ENCODE peak calls at places on chromosomes 11 and 22, in six cellular contexts. One of them, this sample, is unnamed.

GRCh38 chr11:67300756-67301312 is 2.5 kb upstream of the SSH3 start:
- DNase-seq in mucosa of gallbladder: no peak
- DNase-seq in GF-D8: no peak
- DNase-seq in LoVo: no peak
- DNase-seq in hepatic stellate cell: no peak
- DNase-seq in lower lobe of right lung: no peak
- DNase-seq in this sample: no peak

GRCh38 chr22:43343262-43343988 is at the start of gene SCUBE1:
- DNase-seq in mucosa of gallbladder: peak; percentile 61
- DNase-seq in hepatic stellate cell: peak; percentile 35
- DNase-seq in LoVo: no peak
- DNase-seq in lower lobe of right lung: peak; percentile 67
- DNase-seq in GF-D8: no peak
- DNase-seq in this sample: peak; percentile 40

GRCh38 chr22:46156031-46156430 is 5.7 kb downstream of the PPARA start:
- DNase-seq in mucosa of gallbladder: no peak
- DNase-seq in GF-D8: no peak
- DNase-seq in LoVo: no peak
- DNase-seq in hepatic stellate cell: no peak
- DNase-seq in lower lobe of right lung: no peak
- DNase-seq in this sample: no peak

GRCh38 chr11:124800226-124800929 is at the start of gene MSANTD2:
- DNase-seq in GF-D8: peak; percentile 65
- DNase-seq in hepatic stellate cell: peak; percentile 86
- DNase-seq in mucosa of gallbladder: peak; percentile 80
- DNase-seq in LoVo: peak; percentile 80
- DNase-seq in lower lobe of right lung: peak; percentile 89
- DNase-seq in this sample: peak; percentile 73

GRCh38 chr11:5553347-5553746 is 5.0 kb upstream of the OR52H1 start:
- DNase-seq in lower lobe of right lung: no peak
- DNase-seq in LoVo: no peak
- DNase-seq in GF-D8: no peak
- DNase-seq in hepatic stellate cell: no peak
- DNase-seq in mucosa of gallbladder: no peak
- DNase-seq in this sample: no peak

GRCh38 chr11:72821920-72822799 is 7.9 kb downstream of the ATG16L2 start:
- DNase-seq in hepatic stellate cell: peak; percentile 98
- DNase-seq in lower lobe of right lung: peak; percentile 90
- DNase-seq in LoVo: peak; percentile 87
- DNase-seq in GF-D8: no peak
- DNase-seq in mucosa of gallbladder: peak; percentile 91
- DNase-seq in this sample: peak; percentile 89

GRCh38 chr11:74822187-74822586 is 73.5 kb downstream of the RNF169 start:
- DNase-seq in hepatic stellate cell: peak; percentile 21
- DNase-seq in LoVo: no peak
- DNase-seq in lower lobe of right lung: no peak
- DNase-seq in mucosa of gallbladder: no peak
- DNase-seq in GF-D8: no peak
- DNase-seq in this sample: no peak

GRCh38 chr22:31857247-31857646 is 87.1 kb upstream of the YWHAH start:
- DNase-seq in mucosa of gallbladder: no peak
- DNase-seq in hepatic stellate cell: no peak
- DNase-seq in GF-D8: no peak
- DNase-seq in lower lobe of right lung: no peak
- DNase-seq in LoVo: no peak
- DNase-seq in this sample: no peak

GRCh38 chr11:96132437-96132836 is 208.5 kb upstream of the MTMR2 start:
- DNase-seq in hepatic stellate cell: no peak
- DNase-seq in GF-D8: no peak
- DNase-seq in mucosa of gallbladder: no peak
- DNase-seq in LoVo: no peak
- DNase-seq in lower lobe of right lung: no peak
- DNase-seq in this sample: no peak

GRCh38 chr11:46594785-46595184 is 962 bp upstream of the AMBRA1 start:
- DNase-seq in lower lobe of right lung: no peak
- DNase-seq in GF-D8: no peak
- DNase-seq in mucosa of gallbladder: no peak
- DNase-seq in hepatic stellate cell: no peak
- DNase-seq in LoVo: no peak
- DNase-seq in this sample: no peak

GRCh38 chr22:22787805-22788459 is 99.7 kb upstream of the IGLL5 start:
- DNase-seq in mucosa of gallbladder: peak; percentile 62
- DNase-seq in lower lobe of right lung: peak; percentile 66
- DNase-seq in GF-D8: no peak
- DNase-seq in LoVo: peak; percentile 24
- DNase-seq in hepatic stellate cell: peak; percentile 36
- DNase-seq in this sample: peak; percentile 56

This sample was measured in small intestine.